ENCODE peak calls at places on chromosomes 4 and X, in six cellular contexts. P is mammary epithelial cell, L is PC-3, M is HCT116, O is MM.1S, U is HepG2. X is an unnamed sample.

GRCh38 chr4:140789752-140790151 is 33.6 kb upstream of the TBC1D9 start:
- DNase-seq in O (no peak), M (no peak), U (no peak), L (peak), P (peak), X (no peak)

GRCh38 chr4:17142232-17142711 is 243.8 kb upstream of the LDB2 start:
- DNase-seq in M (no peak), L (no peak), P (no peak), O (no peak), U (no peak), X (no peak)

GRCh38 chr4:143085644-143086043 is 99.1 kb upstream of the USP38 start:
- DNase-seq in O (no peak), L (no peak), P (no peak), U (no peak), M (no peak), X (no peak)

GRCh38 chrX:7372843-7373525 is 225.0 kb upstream of the PUDP start:
- DNase-seq in M (no peak), U (no peak), L (peak), P (peak), O (no peak), X (no peak)

GRCh38 chr4:181647396-181648107 is 595.6 kb upstream of the TENM3 start:
- DNase-seq in P (peak), L (no peak), M (no peak), O (no peak), U (no peak), X (no peak)

GRCh38 chrX:74015379-74016019 is 288.5 kb upstream of the ZCCHC13 start:
- DNase-seq in U (peak), P (peak), M (peak), O (peak), L (peak), X (peak)

GRCh38 chr4:8494218-8494617 is 53.6 kb downstream of the TRMT44 start:
- DNase-seq in M (no peak), O (no peak), L (no peak), U (no peak), P (no peak), X (no peak)

GRCh38 chr4:34193451-34194154 is 2050.7 kb downstream of the ARAP2 start:
- DNase-seq in O (no peak), L (peak), U (no peak), P (peak), M (no peak), X (no peak)

GRCh38 chr4:138088449-138089208 is 153.5 kb downstream of the SLC7A11 start:
- DNase-seq in M (no peak), P (no peak), O (no peak), L (no peak), U (no peak), X (no peak)

GRCh38 chr4:107258359-107258758 is 222.2 kb upstream of the DKK2 start:
- DNase-seq in L (peak), P (peak), M (no peak), U (no peak), O (no peak), X (no peak)

GRCh38 chrX:19760841-19761512 is 126.4 kb downstream of the SH3KBP1 start:
- DNase-seq in L (no peak), M (no peak), P (no peak), O (no peak), U (no peak), X (no peak)

GRCh38 chrX:123450217-123450616 is 266.1 kb downstream of the GRIA3 start:
- DNase-seq in L (peak), U (peak), P (no peak), M (no peak), O (peak), X (no peak)

GRCh38 chrX:19121898-19122640 is at the start of gene ADGRG2:
- DNase-seq in M (no peak), P (peak), L (peak), O (no peak), U (no peak), X (no peak)

GRCh38 chr4:181597766-181598165 is 645.4 kb upstream of the TENM3 start:
- DNase-seq in U (no peak), L (no peak), P (peak), M (no peak), O (no peak), X (no peak)

GRCh38 chr4:48939785-48940184 is 33.2 kb upstream of the OCIAD2 start:
- DNase-seq in M (no peak), O (no peak), L (peak), U (no peak), P (peak), X (no peak)

GRCh38 chr4:158929939-158930344 is 161.1 kb downstream of the FNIP2 start:
- DNase-seq in L (no peak), P (no peak), M (no peak), O (peak), U (no peak), X (peak)

GRCh38 chr4:53785996-53786395 is 194.7 kb upstream of the LNX1 start:
- DNase-seq in O (no peak), M (no peak), U (no peak), L (no peak), P (no peak), X (no peak)

GRCh38 chr4:9942139-9942538 is 79.2 kb downstream of the SLC2A9 start:
- DNase-seq in L (no peak), O (no peak), M (no peak), U (no peak), P (no peak), X (no peak)

GRCh38 chr4:80196259-80197131 is 808 bp upstream of the PRDM8 start:
- DNase-seq in O (no peak), M (no peak), L (no peak), U (no peak), P (no peak), X (no peak)

GRCh38 chr4:166039822-166040221 is 166.8 kb downstream of the TLL1 start:
- DNase-seq in P (no peak), O (peak), L (no peak), M (no peak), U (no peak), X (no peak)

GRCh38 chr4:27764526-27764837 is 903.8 kb downstream of the STIM2 start:
- DNase-seq in U (no peak), P (no peak), M (no peak), O (peak), L (no peak), X (no peak)

GRCh38 chr4:16171831-16172230 is 54.4 kb downstream of the TAPT1 start:
- DNase-seq in L (no peak), P (no peak), M (no peak), O (no peak), U (no peak), X (no peak)

GRCh38 chr4:127503111-127503510 is 129.6 kb upstream of the INTU start:
- DNase-seq in U (no peak), M (no peak), P (no peak), L (no peak), O (no peak), X (no peak)

GRCh38 chrX:150935466-150935865 is 37.0 kb upstream of the CD99L2 start:
- DNase-seq in U (no peak), P (peak), O (no peak), L (peak), M (no peak), X (no peak)

GRCh38 chr4:30953799-30954198 is 233.6 kb downstream of the PCDH7 start:
- DNase-seq in L (no peak), M (no peak), O (no peak), P (no peak), U (no peak), X (no peak)

GRCh38 chr4:19317377-19317776 is 934.3 kb upstream of the SLIT2 start:
- DNase-seq in P (peak), U (no peak), L (peak), M (no peak), O (no peak), X (no peak)

GRCh38 chrX:68504237-68504636 is 5.4 kb downstream of the YIPF6 start:
- DNase-seq in M (no peak), O (no peak), P (peak), L (peak), U (no peak), X (no peak)

GRCh38 chrX:135585153-135585552 is 64.7 kb downstream of the INTS6L start:
- DNase-seq in U (no peak), M (no peak), L (no peak), O (no peak), P (no peak), X (no peak)

GRCh38 chr4:110152386-110152785 is 46.0 kb downstream of the ELOVL6 start:
- DNase-seq in O (no peak), U (no peak), P (no peak), M (no peak), L (no peak), X (no peak)

GRCh38 chr4:38230121-38230728 is 270.0 kb downstream of the PTTG2 start:
- DNase-seq in O (no peak), U (no peak), P (peak), L (peak), M (peak), X (no peak)

GRCh38 chr4:83285022-83285387 is 407 bp upstream of the COQ2 start:
- DNase-seq in M (no peak), O (peak), P (peak), L (peak), U (no peak), X (no peak)

GRCh38 chr4:3401436-3402171 is 40.2 kb upstream of the HGFAC start:
- DNase-seq in O (no peak), L (peak), M (no peak), P (no peak), U (no peak), X (no peak)

GRCh38 chr4:136036744-136037143 is 1495.5 kb downstream of the PCDH18 start:
- DNase-seq in M (peak), L (peak), U (no peak), P (peak), O (no peak), X (no peak)

GRCh38 chr4:30721353-30722091 is 1.4 kb downstream of the PCDH7 start:
- DNase-seq in P (peak), U (no peak), L (peak), M (no peak), O (no peak), X (no peak)

GRCh38 chr4:145097331-145097820 is 620 bp downstream of the ANAPC10 start:
- DNase-seq in M (no peak), O (no peak), L (peak), P (no peak), U (no peak), X (no peak)

GRCh38 chr4:145098675-145099037 is 545 bp downstream of the ABCE1 start:
- DNase-seq in M (peak), U (peak), P (peak), O (peak), L (peak), X (peak)

GRCh38 chr4:145101091-145101490 is 3.0 kb downstream of the ABCE1 start:
- DNase-seq in L (no peak), O (no peak), M (no peak), U (no peak), P (no peak), X (no peak)

GRCh38 chr4:145097821-145098674 is at the start of the genes ABCE1 and ANAPC10:
- DNase-seq in L (peak), O (peak), M (peak), P (peak), U (peak), X (peak)

GRCh38 chr4:145099653-145100052 is 1.5 kb downstream of the ABCE1 start:
- DNase-seq in M (no peak), P (peak), O (peak), L (peak), U (peak), X (no peak)
- H3K9ac ChIP-seq in M (peak), P (peak), O (peak), L (peak), U (peak), X (peak)

GRCh38 chr4:184825394-184826314 is at the start of gene ACSL1:
- DNase-seq in O (peak), L (peak), P (peak), U (peak), M (no peak), X (peak)
- TF ChIP-seq EZH2 in O (no peak), L (no peak), P (no peak), U (no peak), M (no peak), X (peak)

GRCh38 chr4:41122775-41123174 is 91.6 kb downstream of the APBB2 start:
- DNase-seq in M (no peak), L (no peak), O (no peak), U (no peak), P (no peak), X (no peak)

GRCh38 chr4:41121906-41122305 is 92.4 kb downstream of the APBB2 start:
- DNase-seq in U (no peak), L (no peak), P (no peak), M (no peak), O (no peak), X (no peak)

GRCh38 chr4:41120297-41121217 is 93.8 kb downstream of the APBB2 start:
- DNase-seq in P (peak), L (no peak), O (no peak), M (no peak), U (no peak), X (no peak)

GRCh38 chr4:41122309-41122708 is 92.0 kb downstream of the APBB2 start:
- DNase-seq in U (no peak), O (no peak), L (no peak), M (no peak), P (no peak), X (no peak)

DNA sequence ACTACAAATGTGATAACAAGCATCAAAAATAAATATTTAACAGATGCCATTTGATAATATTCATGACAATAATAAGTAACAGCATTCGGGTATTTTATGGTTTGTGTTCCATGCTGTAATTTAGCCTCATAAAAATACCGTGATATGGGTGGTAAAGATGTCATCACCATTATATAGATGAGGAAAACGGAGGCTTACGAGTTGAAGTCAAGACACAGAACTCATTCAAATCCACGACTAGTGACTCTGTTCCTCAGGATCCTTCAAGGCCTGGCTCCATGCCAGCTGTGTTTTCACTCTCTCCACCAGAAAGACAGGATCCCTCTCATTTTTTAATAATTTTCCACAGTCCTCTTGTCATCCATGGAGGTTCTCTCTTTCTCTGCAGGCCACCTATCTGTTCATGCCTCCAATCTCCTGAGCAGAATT is 94.5 kb downstream of the APBB2 start:
- DNase-seq in L (no peak), O (no peak), U (no peak), P (no peak), M (no peak), X (no peak)
- H3K4me3 ChIP-seq in L (no peak), O (no peak), U (no peak), P (no peak), M (no peak), X (no peak)

GRCh38 chr4:152382057-152382785 is 153.7 kb downstream of the FBXW7 start:
- DNase-seq in U (no peak), L (no peak), O (no peak), P (no peak), M (no peak), X (peak)
- H3K9ac ChIP-seq in U (no peak), L (no peak), O (no peak), P (peak), M (no peak), X (no peak)

DNA sequence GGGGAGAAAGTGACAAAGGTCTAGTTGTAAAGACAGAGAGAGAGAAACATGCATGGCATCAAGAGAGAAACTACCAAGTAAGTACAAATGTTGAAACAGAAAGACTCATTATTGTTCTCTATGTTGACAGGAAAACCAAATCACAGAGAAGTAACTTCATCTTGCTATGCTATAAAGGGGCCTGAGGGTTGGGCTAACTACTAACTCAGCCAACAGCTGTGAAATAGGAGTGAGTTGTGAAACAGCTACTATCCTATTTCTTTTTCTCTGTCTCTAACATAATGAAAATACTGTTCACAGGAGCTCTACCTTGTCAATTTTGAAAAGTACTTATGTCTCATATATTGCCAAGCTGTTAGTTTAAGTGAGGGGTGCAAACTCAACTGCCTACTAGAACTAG is 65.0 kb downstream of the MTMR8 start:
- DNase-seq in L (no peak), P (no peak), O (no peak), U (no peak), M (no peak), X (no peak)
- TF ChIP-seq EZH2 in L (no peak), P (no peak), O (no peak), U (no peak), M (no peak), X (no peak)

GRCh38 chrX:95860127-95860526 is 824.5 kb upstream of the DIAPH2 start:
- DNase-seq in P (no peak), L (no peak), O (no peak), M (no peak), U (no peak), X (no peak)
- H3K4me3 ChIP-seq in P (no peak), L (no peak), O (no peak), M (no peak), U (no peak), X (no peak)

GRCh38 chr4:108854781-108855180 is 91.9 kb upstream of the ETNPPL start:
- DNase-seq in U (no peak), P (no peak), L (no peak), O (no peak), M (no peak), X (no peak)
- H3K9ac ChIP-seq in U (no peak), P (no peak), L (no peak), O (no peak), M (no peak), X (no peak)